ENCODE peak calls at places on chromosome 3, in four cellular contexts. One of them, this sample, is unnamed.

GRCh38 chr3:188299713-188300112 is 145.8 kb downstream of the LPP start:
- DNase-seq in HFFc6: no peak
- DNase-seq in upper lobe of right lung: no peak
- DNase-seq in left lung: no peak
- DNase-seq in this sample: no peak

GRCh38 chr3:185744997-185745843 is 79.6 kb downstream of the IGF2BP2 start:
- DNase-seq in HFFc6: peak
- DNase-seq in upper lobe of right lung: no peak
- DNase-seq in left lung: no peak
- DNase-seq in this sample: no peak

GRCh38 chr3:134496481-134497071 is 10.7 kb downstream of the CEP63 start:
- DNase-seq in HFFc6: no peak
- DNase-seq in upper lobe of right lung: no peak
- DNase-seq in left lung: no peak
- DNase-seq in this sample: no peak

GRCh38 chr3:158573714-158574113 is 2.7 kb downstream of the MLF1 start:
- DNase-seq in HFFc6: no peak
- DNase-seq in upper lobe of right lung: no peak
- DNase-seq in left lung: no peak
- DNase-seq in this sample: no peak

GRCh38 chr3:117874028-117874765 is 1160.4 kb downstream of the IGSF11 start:
- DNase-seq in HFFc6: no peak
- DNase-seq in upper lobe of right lung: no peak
- DNase-seq in left lung: no peak
- DNase-seq in this sample: no peak

GRCh38 chr3:58581328-58582091 is 4.3 kb upstream of the FAM107A start:
- DNase-seq in HFFc6: no peak
- DNase-seq in upper lobe of right lung: no peak
- DNase-seq in left lung: no peak
- DNase-seq in this sample: no peak

GRCh38 chr3:25428950-25429349 is 887 bp downstream of the RARB start:
- DNase-seq in HFFc6: no peak
- DNase-seq in upper lobe of right lung: no peak
- DNase-seq in left lung: no peak
- DNase-seq in this sample: no peak

GRCh38 chr3:159865042-159865579 is 123.5 kb upstream of the IL12A start:
- DNase-seq in HFFc6: peak
- DNase-seq in upper lobe of right lung: no peak
- DNase-seq in left lung: no peak
- DNase-seq in this sample: no peak

GRCh38 chr3:126896067-126896441 is 86.9 kb upstream of the PLXNA1 start:
- DNase-seq in HFFc6: no peak
- DNase-seq in upper lobe of right lung: no peak
- DNase-seq in left lung: no peak
- DNase-seq in this sample: no peak

GRCh38 chr3:161913786-161914389 is 417.3 kb downstream of the OTOL1 start:
- DNase-seq in HFFc6: peak
- DNase-seq in upper lobe of right lung: no peak
- DNase-seq in left lung: no peak
- DNase-seq in this sample: no peak

GRCh38 chr3:171556133-171556532 is 95.9 kb upstream of the TNIK start:
- DNase-seq in HFFc6: no peak
- DNase-seq in upper lobe of right lung: no peak
- DNase-seq in left lung: no peak
- DNase-seq in this sample: no peak

GRCh38 chr3:159748408-159748807 is 240.2 kb upstream of the IL12A start:
- DNase-seq in HFFc6: no peak
- DNase-seq in upper lobe of right lung: no peak
- DNase-seq in left lung: no peak
- DNase-seq in this sample: no peak

GRCh38 chr3:11380314-11380713 is 108.1 kb downstream of the ATG7 start:
- DNase-seq in HFFc6: no peak
- DNase-seq in upper lobe of right lung: no peak
- DNase-seq in left lung: no peak
- DNase-seq in this sample: no peak

GRCh38 chr3:114144909-114145688 is 33.8 kb downstream of the DRD3 start:
- DNase-seq in HFFc6: peak
- DNase-seq in upper lobe of right lung: no peak
- DNase-seq in left lung: peak
- DNase-seq in this sample: no peak

GRCh38 chr3:127804141-127804540 is 18.2 kb downstream of the MGLL start:
- DNase-seq in HFFc6: no peak
- DNase-seq in upper lobe of right lung: no peak
- DNase-seq in left lung: no peak
- DNase-seq in this sample: no peak

GRCh38 chr3:125137432-125138033 is 75.0 kb downstream of the SLC12A8 start:
- DNase-seq in HFFc6: peak
- DNase-seq in upper lobe of right lung: no peak
- DNase-seq in left lung: no peak
- DNase-seq in this sample: no peak

GRCh38 chr3:133574260-133574881 is 885 bp downstream of the CDV3 start:
- DNase-seq in HFFc6: peak
- DNase-seq in upper lobe of right lung: peak
- DNase-seq in left lung: peak
- DNase-seq in this sample: peak

GRCh38 chr3:99774467-99774866 is 43.2 kb upstream of the CMSS1 start:
- DNase-seq in HFFc6: peak
- DNase-seq in upper lobe of right lung: no peak
- DNase-seq in left lung: no peak
- DNase-seq in this sample: no peak

GRCh38 chr3:170426240-170426797 is 7.7 kb downstream of the CLDN11 start:
- DNase-seq in HFFc6: peak
- DNase-seq in upper lobe of right lung: no peak
- DNase-seq in left lung: no peak
- DNase-seq in this sample: no peak

GRCh38 chr3:185270262-185270955 is 16.6 kb upstream of the EHHADH start:
- DNase-seq in HFFc6: peak
- DNase-seq in upper lobe of right lung: no peak
- DNase-seq in left lung: no peak
- DNase-seq in this sample: no peak

GRCh38 chr3:66722675-66723074 is 221.9 kb upstream of the LRIG1 start:
- DNase-seq in HFFc6: peak
- DNase-seq in upper lobe of right lung: no peak
- DNase-seq in left lung: peak
- DNase-seq in this sample: no peak

GRCh38 chr3:166283856-166284255 is 446.6 kb upstream of the BCHE start:
- DNase-seq in HFFc6: no peak
- DNase-seq in upper lobe of right lung: no peak
- DNase-seq in left lung: no peak
- DNase-seq in this sample: no peak

GRCh38 chr3:169615833-169616232 is 47.7 kb downstream of the MECOM start:
- DNase-seq in HFFc6: no peak
- DNase-seq in upper lobe of right lung: no peak
- DNase-seq in left lung: no peak
- DNase-seq in this sample: no peak

GRCh38 chr3:13544951-13545651 is 3.8 kb upstream of the FBLN2 start:
- DNase-seq in HFFc6: no peak
- DNase-seq in upper lobe of right lung: no peak
- DNase-seq in left lung: no peak
- DNase-seq in this sample: no peak

GRCh38 chr3:108225221-108225620 is 3.0 kb upstream of the IFT57 start:
- DNase-seq in HFFc6: no peak
- DNase-seq in upper lobe of right lung: no peak
- DNase-seq in left lung: no peak
- DNase-seq in this sample: no peak

GRCh38 chr3:115071611-115072010 is 75.5 kb downstream of the ZBTB20 start:
- DNase-seq in HFFc6: peak
- DNase-seq in upper lobe of right lung: no peak
- DNase-seq in left lung: no peak
- DNase-seq in this sample: no peak

GRCh38 chr3:8536106-8537052 is 34.8 kb downstream of the LMCD1 start:
- DNase-seq in HFFc6: peak
- DNase-seq in upper lobe of right lung: no peak
- DNase-seq in left lung: no peak
- DNase-seq in this sample: no peak

GRCh38 chr3:66393486-66394260 is 107.1 kb downstream of the LRIG1 start:
- DNase-seq in HFFc6: no peak
- DNase-seq in upper lobe of right lung: no peak
- DNase-seq in left lung: no peak
- DNase-seq in this sample: no peak

GRCh38 chr3:195450731-195451229 is 8.0 kb upstream of the ACAP2 start:
- DNase-seq in HFFc6: peak
- DNase-seq in upper lobe of right lung: peak
- DNase-seq in left lung: no peak
- DNase-seq in this sample: no peak

GRCh38 chr3:187242435-187242834 is 45.1 kb downstream of the RTP1 start:
- DNase-seq in HFFc6: peak
- DNase-seq in upper lobe of right lung: no peak
- DNase-seq in left lung: no peak
- DNase-seq in this sample: no peak

GRCh38 chr3:28915711-28916481 is 365.0 kb upstream of the RBMS3 start:
- DNase-seq in HFFc6: peak
- DNase-seq in upper lobe of right lung: no peak
- DNase-seq in left lung: no peak
- DNase-seq in this sample: no peak

GRCh38 chr3:28912120-28912885 is 368.6 kb upstream of the RBMS3 start:
- DNase-seq in HFFc6: peak
- DNase-seq in upper lobe of right lung: no peak
- DNase-seq in left lung: no peak
- DNase-seq in this sample: no peak

GRCh38 chr3:28917895-28918294 is 363.0 kb upstream of the RBMS3 start:
- DNase-seq in HFFc6: no peak
- DNase-seq in upper lobe of right lung: no peak
- DNase-seq in left lung: no peak
- DNase-seq in this sample: no peak

GRCh38 chr3:28922376-28922775 is 358.5 kb upstream of the RBMS3 start:
- DNase-seq in HFFc6: no peak
- DNase-seq in upper lobe of right lung: no peak
- DNase-seq in left lung: no peak
- DNase-seq in this sample: no peak

DNA sequence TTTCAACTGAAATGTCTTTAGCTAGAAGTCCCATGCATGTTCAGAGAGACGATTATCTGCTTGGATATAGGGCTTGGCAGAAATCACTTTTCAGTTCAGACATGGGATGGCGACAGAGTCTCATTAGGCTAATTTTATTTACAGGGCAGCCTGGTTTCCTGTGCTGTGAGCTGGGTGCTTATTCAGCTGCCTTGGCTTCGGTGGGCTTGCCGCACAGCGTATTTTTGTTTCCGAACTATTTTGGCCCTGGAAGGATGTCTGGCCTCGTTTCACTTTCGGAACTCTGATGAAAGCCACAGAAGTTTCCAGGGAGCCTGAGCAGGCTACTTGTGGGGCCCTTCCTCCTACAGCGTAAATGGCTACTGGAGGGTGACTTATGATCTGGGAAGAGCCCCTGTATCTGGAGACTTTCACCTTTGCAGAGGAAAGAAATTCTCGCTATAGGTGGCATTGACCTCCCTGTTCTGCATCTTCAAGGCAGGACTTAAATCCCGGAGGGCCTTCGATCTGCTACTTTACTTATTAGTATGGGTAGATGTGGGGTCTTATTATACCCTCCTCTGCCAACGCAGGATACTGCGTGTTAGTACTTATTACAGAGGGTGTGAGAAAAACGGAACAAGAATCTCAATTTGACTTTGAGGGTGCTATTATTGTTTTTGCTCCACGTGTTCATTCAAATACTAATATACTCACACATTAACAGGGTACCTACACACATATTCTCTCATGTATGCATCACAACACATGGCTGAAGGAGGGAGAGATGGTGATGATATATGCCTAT is 364.0 kb upstream of the RBMS3 start:
- DNase-seq in HFFc6: peak
- DNase-seq in upper lobe of right lung: no peak
- DNase-seq in left lung: peak
- DNase-seq in this sample: no peak
- TF ChIP-seq CTCF in HFFc6: peak
- TF ChIP-seq CTCF in upper lobe of right lung: peak
- TF ChIP-seq CTCF in left lung: peak
- TF ChIP-seq CTCF in this sample: no peak

GRCh38 chr3:76652524-76652923 is 387.4 kb upstream of the ROBO2 start:
- DNase-seq in HFFc6: no peak
- DNase-seq in upper lobe of right lung: no peak
- DNase-seq in left lung: no peak
- DNase-seq in this sample: no peak

GRCh38 chr3:76643620-76644019 is 396.3 kb upstream of the ROBO2 start:
- DNase-seq in HFFc6: no peak
- DNase-seq in upper lobe of right lung: no peak
- DNase-seq in left lung: no peak
- DNase-seq in this sample: no peak

GRCh38 chr3:76645724-76646123 is 394.2 kb upstream of the ROBO2 start:
- DNase-seq in HFFc6: no peak
- DNase-seq in upper lobe of right lung: no peak
- DNase-seq in left lung: no peak
- DNase-seq in this sample: no peak

GRCh38 chr3:76651784-76652183 is 388.1 kb upstream of the ROBO2 start:
- DNase-seq in HFFc6: no peak
- DNase-seq in upper lobe of right lung: no peak
- DNase-seq in left lung: no peak
- DNase-seq in this sample: no peak

DNA sequence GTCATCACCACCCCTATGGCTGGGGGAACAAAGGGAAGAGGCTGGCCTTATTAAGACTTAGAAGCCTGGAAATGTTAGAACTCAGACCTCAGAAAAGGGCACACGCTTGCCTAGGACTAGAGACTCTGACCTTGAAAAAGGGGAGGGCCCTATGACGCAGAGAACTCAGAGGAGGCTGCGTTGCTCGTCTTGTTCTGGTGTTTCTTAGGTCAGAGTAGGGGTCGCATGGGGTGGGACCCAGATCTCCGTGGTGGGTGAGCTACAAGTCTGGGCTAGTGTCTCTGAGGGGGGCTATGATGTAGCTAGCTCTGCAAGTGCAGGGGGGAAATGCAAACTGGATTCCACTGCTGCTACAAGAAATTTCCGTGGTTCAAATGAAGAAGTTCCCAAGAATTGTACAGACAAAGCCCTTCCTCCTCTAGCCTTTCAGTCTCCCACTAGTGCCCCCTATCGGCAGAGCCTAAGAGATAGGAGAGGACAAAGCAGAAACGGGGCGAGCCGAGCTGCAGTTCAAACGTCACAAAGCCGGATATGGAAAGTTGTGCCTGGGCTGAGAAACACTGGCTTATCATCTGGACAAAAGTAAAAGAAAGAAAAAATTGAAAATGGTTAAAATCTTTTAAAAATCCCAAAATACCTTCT is 392.9 kb upstream of the ROBO2 start:
- DNase-seq in HFFc6: no peak
- DNase-seq in upper lobe of right lung: no peak
- DNase-seq in left lung: no peak
- DNase-seq in this sample: no peak
- TF ChIP-seq CTCF in HFFc6: no peak
- TF ChIP-seq CTCF in upper lobe of right lung: no peak
- TF ChIP-seq CTCF in left lung: no peak
- TF ChIP-seq CTCF in this sample: no peak

GRCh38 chr3:50862221-50862620 is 187.5 kb downstream of the DOCK3 start:
- DNase-seq in HFFc6: no peak
- DNase-seq in upper lobe of right lung: no peak
- DNase-seq in left lung: no peak
- DNase-seq in this sample: no peak
- TF ChIP-seq CTCF in HFFc6: no peak
- TF ChIP-seq CTCF in upper lobe of right lung: no peak
- TF ChIP-seq CTCF in left lung: no peak
- TF ChIP-seq CTCF in this sample: no peak

GRCh38 chr3:197458179-197458707 is 97.5 kb downstream of the BDH1 start:
- DNase-seq in HFFc6: no peak
- DNase-seq in upper lobe of right lung: peak
- DNase-seq in left lung: no peak
- DNase-seq in this sample: no peak
- TF ChIP-seq CTCF in HFFc6: peak
- TF ChIP-seq CTCF in upper lobe of right lung: peak
- TF ChIP-seq CTCF in left lung: no peak
- TF ChIP-seq CTCF in this sample: peak